ENCODE peak calls at places on chromosomes 13 and 19, in six cellular contexts. P is SK-N-SH; M is psoas muscle; D is effector memory CD4-positive, alpha-beta T cell; Q is OCI-LY7; G is ascending aorta. V is an unnamed sample.

GRCh38 chr19:12092065-12092867 is 27.7 kb downstream of the ZNF844 start:
- DNase-seq in P (no peak), M (peak), D (no peak), Q (no peak), G (peak), V (peak)

GRCh38 chr13:113771709-113772331 is 12.8 kb downstream of the TMEM255B start:
- DNase-seq in P (no peak), M (no peak), D (no peak), Q (no peak), G (no peak), V (no peak)

GRCh38 chr13:113907637-113908617 is 44.1 kb upstream of the GAS6 start:
- DNase-seq in P (no peak), M (no peak), D (no peak), Q (no peak), G (no peak), V (peak)

GRCh38 chr13:75217949-75218348 is 264.0 kb downstream of the TBC1D4 start:
- DNase-seq in P (no peak), M (no peak), D (no peak), Q (no peak), G (no peak), V (no peak)

GRCh38 chr19:5397804-5398692 is 57.2 kb upstream of the ZNRF4 start:
- DNase-seq in P (peak), M (no peak), D (no peak), Q (peak), G (no peak), V (no peak)

GRCh38 chr13:73064991-73065390 is 6.2 kb downstream of the KLF5 start:
- DNase-seq in P (no peak), M (no peak), D (no peak), Q (no peak), G (no peak), V (no peak)

GRCh38 chr13:28640861-28641599 is 17.9 kb upstream of the POMP start:
- DNase-seq in P (no peak), M (no peak), D (no peak), Q (no peak), G (no peak), V (no peak)

GRCh38 chr19:48751835-48752510 is 468 bp downstream of the FUT1 start:
- DNase-seq in P (no peak), M (no peak), D (no peak), Q (no peak), G (no peak), V (no peak)

GRCh38 chr19:12665646-12666304 is 767 bp downstream of the MAN2B1 start:
- DNase-seq in P (no peak), M (no peak), D (no peak), Q (peak), G (no peak), V (no peak)

GRCh38 chr19:29568036-29568788 is 37.9 kb upstream of the POP4 start:
- DNase-seq in P (no peak), M (no peak), D (no peak), Q (no peak), G (no peak), V (no peak)

GRCh38 chr19:14182481-14182880 is 23.5 kb downstream of the ADGRL1 start:
- DNase-seq in P (peak), M (no peak), D (no peak), Q (no peak), G (no peak), V (no peak)

GRCh38 chr19:11457831-11458230 is 22.4 kb downstream of the PRKCSH start:
- DNase-seq in P (no peak), M (no peak), D (no peak), Q (no peak), G (no peak), V (no peak)

GRCh38 chr19:47542030-47542475 is 27.2 kb upstream of the NAPA start:
- DNase-seq in P (peak), M (no peak), D (no peak), Q (no peak), G (no peak), V (no peak)

GRCh38 chr19:52602931-52603330 is 32.8 kb downstream of the ZNF701 start:
- DNase-seq in P (no peak), M (no peak), D (no peak), Q (no peak), G (no peak), V (no peak)

GRCh38 chr19:51168571-51169282 is 26.6 kb downstream of the SIGLEC7 start:
- DNase-seq in P (no peak), M (no peak), D (no peak), Q (no peak), G (no peak), V (no peak)

GRCh38 chr13:44210525-44210924 is 163.1 kb upstream of the SERP2 start:
- DNase-seq in P (no peak), M (no peak), D (no peak), Q (no peak), G (no peak), V (no peak)

GRCh38 chr19:2549701-2550191 is 73.8 kb downstream of the GADD45B start:
- DNase-seq in P (no peak), M (peak), D (no peak), Q (no peak), G (peak), V (peak)

GRCh38 chr19:29371766-29372415 is 153.9 kb upstream of the VSTM2B start:
- DNase-seq in P (no peak), M (no peak), D (no peak), Q (no peak), G (no peak), V (no peak)

GRCh38 chr19:1872807-1873523 is 9.6 kb upstream of the KLF16 start:
- DNase-seq in P (no peak), M (no peak), D (no peak), Q (no peak), G (no peak), V (no peak)

GRCh38 chr13:58992478-58993042 is 1171.2 kb downstream of the DIAPH3 start:
- DNase-seq in P (no peak), M (no peak), D (no peak), Q (no peak), G (no peak), V (no peak)

GRCh38 chr13:48265217-48265815 is 32.3 kb downstream of the ITM2B start:
- DNase-seq in P (no peak), M (no peak), D (no peak), Q (peak), G (no peak), V (no peak)

GRCh38 chr13:48266967-48267639 is 34.1 kb downstream of the ITM2B start:
- DNase-seq in P (no peak), M (no peak), D (no peak), Q (no peak), G (no peak), V (no peak)

GRCh38 chr13:48264052-48264451 is 31.0 kb downstream of the ITM2B start:
- DNase-seq in P (no peak), M (no peak), D (no peak), Q (no peak), G (no peak), V (no peak)

GRCh38 chr13:48268019-48268418 is 35.0 kb downstream of the ITM2B start:
- DNase-seq in P (no peak), M (no peak), D (no peak), Q (no peak), G (no peak), V (no peak)

GRCh38 chr13:48266150-48266549 is 33.1 kb downstream of the ITM2B start:
- DNase-seq in P (no peak), M (no peak), D (no peak), Q (no peak), G (no peak), V (no peak)
- H3K27ac ChIP-seq in P (no peak), M (peak), D (no peak), Q (no peak), G (no peak), V (no peak)

GRCh38 chr19:3575260-3575741 is 2.6 kb downstream of the HMG20B start:
- DNase-seq in P (peak), M (no peak), D (no peak), Q (no peak), G (no peak), V (no peak)

GRCh38 chr19:3575949-3576673 is 3.4 kb downstream of the HMG20B start:
- DNase-seq in P (peak), M (no peak), D (no peak), Q (no peak), G (no peak), V (no peak)

GRCh38 chr19:3577741-3578344 is 5.1 kb downstream of the HMG20B start:
- DNase-seq in P (peak), M (no peak), D (no peak), Q (no peak), G (no peak), V (no peak)

GRCh38 chr19:3578390-3578789 is 5.6 kb downstream of the HMG20B start:
- DNase-seq in P (peak), M (no peak), D (no peak), Q (no peak), G (no peak), V (no peak)

DNA sequence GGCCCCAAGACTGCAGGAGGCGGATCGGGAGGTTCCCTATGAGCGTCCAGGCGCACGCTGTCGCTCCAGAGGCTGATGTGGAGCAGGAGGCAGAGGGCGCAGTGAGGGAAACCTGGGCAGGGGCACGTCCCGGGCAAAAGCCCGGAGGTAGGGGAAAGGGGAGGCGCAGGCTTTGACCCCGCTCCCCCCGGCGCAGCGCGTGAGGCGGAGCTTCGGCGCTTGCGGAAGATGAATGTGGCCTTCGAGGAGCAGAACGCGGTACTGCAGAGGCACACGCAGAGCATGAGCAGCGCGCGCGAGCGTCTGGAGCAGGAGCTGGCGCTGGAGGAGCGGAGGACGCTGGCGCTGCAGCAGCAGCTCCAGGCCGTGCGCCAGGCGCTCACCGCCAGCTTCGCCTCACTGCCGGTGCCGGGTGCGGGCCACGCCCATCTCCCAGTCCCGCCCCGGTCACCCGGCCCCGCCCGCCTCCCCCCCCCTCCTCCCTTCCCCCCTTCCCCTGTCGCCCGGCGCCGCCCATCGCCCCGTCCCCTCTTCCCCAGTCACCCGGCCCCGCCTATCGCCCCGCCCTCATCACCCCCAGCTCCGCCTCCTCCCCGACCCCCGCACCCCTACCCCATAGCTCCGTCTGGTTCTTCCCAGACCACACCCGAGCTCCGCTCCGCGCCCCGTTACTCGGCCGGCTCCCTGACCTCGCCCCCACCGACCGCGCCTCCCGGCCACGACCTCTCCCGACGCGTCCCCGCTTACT is 4.1 kb downstream of the HMG20B start:
- DNase-seq in P (peak), M (peak), D (no peak), Q (no peak), G (no peak), V (no peak)
- H3K4me3 ChIP-seq in P (no peak), M (peak), D (no peak), Q (no peak), G (peak), V (peak)

GRCh38 chr13:99120751-99121150 is 79.9 kb upstream of the UBAC2 start:
- DNase-seq in P (no peak), M (no peak), D (no peak), Q (no peak), G (no peak), V (no peak)
- H3K27ac ChIP-seq in P (no peak), M (no peak), D (no peak), Q (no peak), G (no peak), V (no peak)

GRCh38 chr19:46080561-46080960 is 39.8 kb upstream of the IGFL4 start:
- DNase-seq in P (no peak), M (no peak), D (no peak), Q (no peak), G (no peak), V (no peak)

GRCh38 chr19:46073268-46073922 is 32.6 kb upstream of the IGFL4 start:
- DNase-seq in P (no peak), M (no peak), D (no peak), Q (no peak), G (no peak), V (no peak)

GRCh38 chr19:46076031-46076880 is 35.5 kb upstream of the IGFL4 start:
- DNase-seq in P (no peak), M (no peak), D (no peak), Q (no peak), G (no peak), V (no peak)

GRCh38 chr19:46077815-46078167 is 37.0 kb upstream of the IGFL4 start:
- DNase-seq in P (no peak), M (no peak), D (no peak), Q (no peak), G (no peak), V (no peak)

GRCh38 chr19:46076951-46077814 is 36.4 kb upstream of the IGFL4 start:
- DNase-seq in P (peak), M (no peak), D (no peak), Q (peak), G (no peak), V (no peak)
- H3K4me3 ChIP-seq in P (peak), M (no peak), D (no peak), Q (no peak), G (peak), V (peak)

DNA sequence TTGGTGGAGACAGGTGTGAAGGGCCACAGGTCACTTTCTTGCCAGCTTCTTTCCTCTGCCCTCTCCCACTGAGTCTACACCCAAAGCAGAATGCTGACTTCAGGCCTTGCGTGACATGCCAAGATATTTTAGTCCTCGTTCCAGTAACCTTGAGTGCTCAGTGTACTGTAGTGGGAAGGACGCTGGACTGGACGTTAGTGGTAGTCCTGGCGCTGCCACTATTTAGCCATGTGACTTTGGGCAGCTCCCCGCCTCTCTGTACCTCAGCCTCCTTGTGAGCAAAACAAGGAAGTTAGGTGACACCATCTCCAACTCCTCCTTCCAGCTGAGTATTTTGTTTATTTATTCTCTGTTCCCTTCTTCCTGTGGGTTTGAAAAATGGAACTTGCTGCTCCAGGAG is 86.1 kb downstream of the FRY start:
- DNase-seq in P (no peak), M (peak), D (no peak), Q (no peak), G (peak), V (no peak)
- H3K27ac ChIP-seq in P (no peak), M (peak), D (no peak), Q (no peak), G (peak), V (no peak)

GRCh38 chr19:6738726-6739389 is 622 bp upstream of the TRIP10 start:
- DNase-seq in P (no peak), M (peak), D (no peak), Q (peak), G (no peak), V (no peak)

GRCh38 chr19:6736917-6737283 is 480 bp downstream of the GPR108 start:
- DNase-seq in P (peak), M (no peak), D (no peak), Q (no peak), G (no peak), V (no peak)

GRCh38 chr19:6737284-6737872 is at the start of gene GPR108:
- DNase-seq in P (peak), M (peak), D (peak), Q (peak), G (peak), V (peak)

GRCh38 chr19:6739390-6739883 is at the start of gene TRIP10:
- DNase-seq in P (peak), M (peak), D (peak), Q (peak), G (peak), V (peak)

DNA sequence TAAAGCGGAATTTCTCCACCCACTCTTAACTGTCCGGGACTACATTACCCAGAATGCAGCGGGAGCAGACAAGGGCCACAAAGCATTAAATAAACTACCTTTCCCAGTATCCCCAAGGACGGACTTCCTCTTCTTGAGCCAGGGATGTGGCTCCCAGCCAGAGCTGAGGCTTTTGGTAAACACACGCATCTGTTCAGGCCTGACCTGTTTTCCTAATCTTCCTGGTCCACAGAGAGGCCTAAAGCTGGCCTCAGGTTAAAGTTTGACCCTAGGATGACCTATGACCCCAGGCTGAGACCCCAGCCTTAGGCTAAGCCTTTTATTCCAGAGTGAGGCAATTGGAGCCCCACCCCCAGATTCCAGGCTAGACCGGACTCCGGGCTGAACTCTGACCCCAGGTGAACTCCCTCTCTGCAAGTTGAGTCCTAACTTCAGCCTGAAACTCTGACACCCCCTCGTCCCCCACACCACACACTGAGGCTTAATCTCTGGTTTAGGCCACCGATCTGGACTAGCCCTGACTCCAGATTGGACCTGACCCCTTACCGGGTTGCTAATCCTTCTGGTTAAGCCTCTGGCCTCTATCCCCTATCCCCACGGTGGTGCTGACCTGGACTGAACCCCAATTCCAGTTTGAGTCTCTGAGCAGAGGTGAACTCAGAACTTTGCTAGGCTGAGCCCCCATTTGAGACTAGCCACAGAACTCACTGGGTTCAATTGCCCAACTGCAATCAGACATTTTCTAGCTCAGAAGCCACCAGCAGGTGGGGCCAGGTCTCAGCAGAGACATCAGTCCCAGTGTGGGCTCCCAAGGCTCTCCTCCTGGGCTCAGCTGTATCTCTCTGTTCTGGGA is 719 bp upstream of the GPR108 start:
- DNase-seq in P (no peak), M (peak), D (peak), Q (peak), G (no peak), V (peak)
- H3K4me3 ChIP-seq in P (peak), M (peak), D (peak), Q (peak), G (peak), V (peak)